ENCODE peak calls at places on chromosomes 16 and 17, in four cellular contexts. N, W, Y and S are unnamed samples. For H3K4me1, the result is how much of the 10 kb centered on the place peaks cover.

GRCh38 chr16:67893791-67894399 is 841 bp downstream of the PSKH1 start:
- DNase-seq in N (peak), W (no peak), Y (no peak), S (no peak)

GRCh38 chr17:49764559-49765180 is 739 bp upstream of the FAM117A start:
- DNase-seq in N (no peak), W (no peak), Y (no peak), S (no peak)

GRCh38 chr16:57698812-57699405 is 4.3 kb downstream of the DRC7 start:
- DNase-seq in N (no peak), W (no peak), Y (no peak), S (no peak)

GRCh38 chr16:52709286-52709685 is 162.3 kb upstream of the TOX3 start:
- DNase-seq in N (no peak), W (no peak), Y (peak), S (no peak)

GRCh38 chr16:83952940-83953795 is at the start of gene OSGIN1:
- DNase-seq in N (peak), W (peak), Y (peak), S (no peak)

GRCh38 chr16:79013004-79013403 is 587.5 kb downstream of the MAF start:
- DNase-seq in N (no peak), W (no peak), Y (no peak), S (no peak)

GRCh38 chr17:82603981-82604448 is 44.2 kb downstream of the WDR45B start:
- DNase-seq in N (peak), W (peak), Y (no peak), S (no peak)

GRCh38 chr16:19817875-19818274 is 66.8 kb downstream of the GPRC5B start:
- DNase-seq in N (no peak), W (no peak), Y (no peak), S (no peak)

GRCh38 chr16:85177448-85177846 is 65.2 kb upstream of the CIBAR2 start:
- DNase-seq in N (no peak), W (no peak), Y (no peak), S (no peak)

GRCh38 chr16:67967183-67967955 is 1.1 kb downstream of the SLC12A4 start:
- DNase-seq in N (peak), W (no peak), Y (peak), S (no peak)

GRCh38 chr17:1398900-1399299 is 1.1 kb downstream of the YWHAE start:
- DNase-seq in N (peak), W (no peak), Y (no peak), S (no peak)

GRCh38 chr17:1399679-1400512 is at the start of gene YWHAE:
- DNase-seq in N (peak), W (peak), Y (peak), S (peak)

GRCh38 chr17:1402268-1402598 is 2.2 kb upstream of the YWHAE start:
- DNase-seq in N (no peak), W (no peak), Y (no peak), S (no peak)

GRCh38 chr17:1399366-1399678 is 700 bp downstream of the YWHAE start:
- DNase-seq in N (no peak), W (no peak), Y (no peak), S (peak)

DNA sequence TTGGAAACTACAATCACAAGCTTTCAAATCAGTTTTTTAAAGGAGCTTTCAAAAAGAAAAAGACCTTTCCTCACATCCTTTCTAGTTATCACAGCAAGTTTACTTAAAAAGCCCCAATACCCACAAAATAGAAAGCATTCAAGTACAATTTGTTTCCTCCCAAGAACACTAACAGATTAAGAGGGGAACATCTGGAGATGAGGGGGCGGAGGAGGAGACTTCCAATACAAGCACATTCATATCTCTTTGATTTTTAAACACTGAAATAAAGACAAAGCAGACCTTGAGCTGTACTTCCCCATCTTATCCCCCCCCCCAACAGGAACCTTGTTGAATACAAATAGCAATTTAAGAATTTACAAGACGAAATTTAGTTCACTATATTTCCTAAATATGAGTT is 2.0 kb downstream of the YWHAE start:
- DNase-seq in N (no peak), W (no peak), Y (no peak), S (no peak)
- H3K4me3 ChIP-seq in N (peak), W (peak), Y (no peak), S (peak)

DNA sequence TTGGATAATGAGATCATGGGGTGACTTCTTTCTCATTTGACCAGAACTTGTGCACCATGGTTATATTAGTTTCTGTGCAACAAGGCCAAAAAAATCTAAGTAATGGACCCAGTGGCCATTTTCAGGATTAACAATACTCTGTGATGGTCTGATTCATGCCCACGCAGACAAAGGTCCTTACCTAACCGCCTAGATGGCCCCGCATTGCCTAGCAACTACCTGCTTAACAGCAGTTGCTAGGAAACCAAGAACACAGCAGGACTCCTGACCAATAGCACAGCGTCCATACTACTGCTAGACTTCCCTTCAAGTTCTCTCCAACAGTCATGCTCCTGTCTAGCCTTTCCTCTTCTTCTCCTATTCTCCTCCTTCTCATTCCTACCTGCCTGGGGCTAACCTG is 22.5 kb downstream of the MIS12 start:
- DNase-seq in N (no peak), W (no peak), Y (peak), S (no peak)
- H3K27ac ChIP-seq in N (no peak), W (no peak), Y (no peak), S (no peak)

DNA sequence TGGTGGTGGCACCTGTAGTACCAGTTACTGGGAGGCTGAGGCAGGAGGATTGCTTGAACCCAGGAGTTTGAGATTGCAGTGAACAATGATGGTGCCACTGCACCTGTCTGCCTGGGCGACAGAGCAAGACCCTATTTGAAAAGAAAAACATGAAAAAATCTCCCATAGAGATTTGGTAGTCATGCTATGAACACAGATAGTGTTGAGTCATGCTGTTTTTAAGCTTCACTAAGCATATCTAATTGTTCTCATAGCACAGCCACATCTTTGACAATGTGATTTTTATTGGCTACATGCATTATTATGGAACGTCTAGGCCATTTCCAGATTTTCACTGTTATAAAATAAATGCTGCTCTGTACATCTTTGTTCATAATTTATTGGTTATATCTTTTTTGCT is 6.0 kb downstream of the IL34 start:
- DNase-seq in N (no peak), W (no peak), Y (no peak), S (no peak)
- H3K4me1 ChIP-seq in N (under half), W (under half), Y (under half), S (under half)

GRCh38 chr17:73910216-73910615 is 266.0 kb upstream of the SDK2 start:
- DNase-seq in N (no peak), W (peak), Y (no peak), S (no peak)
- H3K4me3 ChIP-seq in N (no peak), W (no peak), Y (no peak), S (no peak)